ENCODE peak calls at places on chromosome 7, in eight cellular contexts. One of them, this sample, is unnamed.

GRCh38 chr7:87345166-87345927 is at the start of gene CROT:
- DNase-seq in AG04449: peak; percentile 59
- DNase-seq in transverse colon: peak; percentile 98
- DNase-seq in Calu3: peak; percentile 89
- DNase-seq in cardiac fibroblast: peak; percentile 90
- DNase-seq in heart left ventricle: peak; percentile 97
- DNase-seq in epithelial cell of proximal tubule: peak; percentile 36
- DNase-seq in AG09319: peak; percentile 79
- DNase-seq in this sample: peak; percentile 96

GRCh38 chr7:76408121-76408560 is 1.4 kb downstream of the SSC4D start:
- DNase-seq in AG04449: no peak
- DNase-seq in transverse colon: no peak
- DNase-seq in Calu3: no peak
- DNase-seq in cardiac fibroblast: no peak
- DNase-seq in heart left ventricle: no peak
- DNase-seq in epithelial cell of proximal tubule: no peak
- DNase-seq in AG09319: no peak
- DNase-seq in this sample: no peak

GRCh38 chr7:65798111-65799075 is 74.5 kb upstream of the VKORC1L1 start:
- DNase-seq in AG04449: peak; percentile 26
- DNase-seq in transverse colon: no peak
- DNase-seq in Calu3: no peak
- DNase-seq in cardiac fibroblast: peak; percentile 74
- DNase-seq in heart left ventricle: no peak
- DNase-seq in epithelial cell of proximal tubule: peak; percentile 22
- DNase-seq in AG09319: no peak
- DNase-seq in this sample: no peak

GRCh38 chr7:127993317-127993716 is 37.9 kb downstream of the LRRC4 start:
- DNase-seq in AG04449: no peak
- DNase-seq in transverse colon: no peak
- DNase-seq in Calu3: no peak
- DNase-seq in cardiac fibroblast: no peak
- DNase-seq in heart left ventricle: no peak
- DNase-seq in epithelial cell of proximal tubule: no peak
- DNase-seq in AG09319: no peak
- DNase-seq in this sample: no peak

GRCh38 chr7:37952240-37952639 is 31.8 kb downstream of the EPDR1 start:
- DNase-seq in AG04449: no peak
- DNase-seq in transverse colon: no peak
- DNase-seq in Calu3: no peak
- DNase-seq in cardiac fibroblast: no peak
- DNase-seq in heart left ventricle: no peak
- DNase-seq in epithelial cell of proximal tubule: no peak
- DNase-seq in AG09319: no peak
- DNase-seq in this sample: no peak

GRCh38 chr7:24701232-24701898 is 55.9 kb downstream of the GSDME start:
- DNase-seq in AG04449: peak; percentile 86
- DNase-seq in transverse colon: no peak
- DNase-seq in Calu3: peak; percentile 47
- DNase-seq in cardiac fibroblast: peak; percentile 89
- DNase-seq in heart left ventricle: no peak
- DNase-seq in epithelial cell of proximal tubule: peak; percentile 25
- DNase-seq in AG09319: peak; percentile 81
- DNase-seq in this sample: no peak

GRCh38 chr7:25967278-25968204 is 184.5 kb upstream of the NFE2L3 start:
- DNase-seq in AG04449: no peak
- DNase-seq in transverse colon: no peak
- DNase-seq in Calu3: no peak
- DNase-seq in cardiac fibroblast: no peak
- DNase-seq in heart left ventricle: no peak
- DNase-seq in epithelial cell of proximal tubule: no peak
- DNase-seq in AG09319: no peak
- DNase-seq in this sample: no peak

GRCh38 chr7:5701085-5701914 is 80.2 kb downstream of the RNF216 start:
- DNase-seq in AG04449: no peak
- DNase-seq in transverse colon: no peak
- DNase-seq in Calu3: no peak
- DNase-seq in cardiac fibroblast: peak; percentile 56
- DNase-seq in heart left ventricle: no peak
- DNase-seq in epithelial cell of proximal tubule: no peak
- DNase-seq in AG09319: no peak
- DNase-seq in this sample: no peak

GRCh38 chr7:26151953-26152781 is at the start of gene NFE2L3:
- DNase-seq in AG04449: no peak
- DNase-seq in transverse colon: peak; percentile 92
- DNase-seq in Calu3: peak; percentile 97
- DNase-seq in cardiac fibroblast: peak; percentile 52
- DNase-seq in heart left ventricle: peak; percentile 73
- DNase-seq in epithelial cell of proximal tubule: no peak
- DNase-seq in AG09319: peak; percentile 14
- DNase-seq in this sample: peak; percentile 77

GRCh38 chr7:116441534-116441933 is 58.0 kb upstream of the CAV2 start:
- DNase-seq in AG04449: no peak
- DNase-seq in transverse colon: no peak
- DNase-seq in Calu3: no peak
- DNase-seq in cardiac fibroblast: peak; percentile 65
- DNase-seq in heart left ventricle: no peak
- DNase-seq in epithelial cell of proximal tubule: no peak
- DNase-seq in AG09319: no peak
- DNase-seq in this sample: no peak

GRCh38 chr7:103446046-103446520 is at the start of gene SLC26A5:
- DNase-seq in AG04449: no peak
- DNase-seq in transverse colon: peak; percentile 62
- DNase-seq in Calu3: peak; percentile 54
- DNase-seq in cardiac fibroblast: no peak
- DNase-seq in heart left ventricle: no peak
- DNase-seq in epithelial cell of proximal tubule: no peak
- DNase-seq in AG09319: no peak
- DNase-seq in this sample: no peak

GRCh38 chr7:106063039-106063438 is 49.1 kb downstream of the SYPL1 start:
- DNase-seq in AG04449: no peak
- DNase-seq in transverse colon: no peak
- DNase-seq in Calu3: no peak
- DNase-seq in cardiac fibroblast: no peak
- DNase-seq in heart left ventricle: no peak
- DNase-seq in epithelial cell of proximal tubule: no peak
- DNase-seq in AG09319: no peak
- DNase-seq in this sample: no peak

GRCh38 chr7:54989826-54990225 is 29.0 kb upstream of the EGFR start:
- DNase-seq in AG04449: no peak
- DNase-seq in transverse colon: no peak
- DNase-seq in Calu3: no peak
- DNase-seq in cardiac fibroblast: no peak
- DNase-seq in heart left ventricle: no peak
- DNase-seq in epithelial cell of proximal tubule: no peak
- DNase-seq in AG09319: no peak
- DNase-seq in this sample: no peak

GRCh38 chr7:158887594-158887993 is 31.2 kb downstream of the DYNC2I1 start:
- DNase-seq in AG04449: no peak
- DNase-seq in transverse colon: no peak
- DNase-seq in Calu3: no peak
- DNase-seq in cardiac fibroblast: no peak
- DNase-seq in heart left ventricle: no peak
- DNase-seq in epithelial cell of proximal tubule: no peak
- DNase-seq in AG09319: peak; percentile 54
- DNase-seq in this sample: no peak

GRCh38 chr7:155205368-155206285 is 92.1 kb upstream of the INSIG1 start:
- DNase-seq in AG04449: peak; percentile 99
- DNase-seq in transverse colon: peak; percentile 82
- DNase-seq in Calu3: peak; percentile 72
- DNase-seq in cardiac fibroblast: peak; percentile 98
- DNase-seq in heart left ventricle: peak; percentile 85
- DNase-seq in epithelial cell of proximal tubule: peak; percentile 96
- DNase-seq in AG09319: peak; percentile 86
- DNase-seq in this sample: no peak

GRCh38 chr7:86953219-86953618 is 106.2 kb downstream of the ELAPOR2 start:
- DNase-seq in AG04449: no peak
- DNase-seq in transverse colon: no peak
- DNase-seq in Calu3: no peak
- DNase-seq in cardiac fibroblast: no peak
- DNase-seq in heart left ventricle: no peak
- DNase-seq in epithelial cell of proximal tubule: no peak
- DNase-seq in AG09319: no peak
- DNase-seq in this sample: no peak

GRCh38 chr7:36119005-36119711 is 33.9 kb upstream of the EEPD1 start:
- DNase-seq in AG04449: peak; percentile 94
- DNase-seq in transverse colon: peak; percentile 56
- DNase-seq in Calu3: peak; percentile 71
- DNase-seq in cardiac fibroblast: peak; percentile 99
- DNase-seq in heart left ventricle: no peak
- DNase-seq in epithelial cell of proximal tubule: no peak
- DNase-seq in AG09319: peak; percentile 91
- DNase-seq in this sample: no peak

DNA sequence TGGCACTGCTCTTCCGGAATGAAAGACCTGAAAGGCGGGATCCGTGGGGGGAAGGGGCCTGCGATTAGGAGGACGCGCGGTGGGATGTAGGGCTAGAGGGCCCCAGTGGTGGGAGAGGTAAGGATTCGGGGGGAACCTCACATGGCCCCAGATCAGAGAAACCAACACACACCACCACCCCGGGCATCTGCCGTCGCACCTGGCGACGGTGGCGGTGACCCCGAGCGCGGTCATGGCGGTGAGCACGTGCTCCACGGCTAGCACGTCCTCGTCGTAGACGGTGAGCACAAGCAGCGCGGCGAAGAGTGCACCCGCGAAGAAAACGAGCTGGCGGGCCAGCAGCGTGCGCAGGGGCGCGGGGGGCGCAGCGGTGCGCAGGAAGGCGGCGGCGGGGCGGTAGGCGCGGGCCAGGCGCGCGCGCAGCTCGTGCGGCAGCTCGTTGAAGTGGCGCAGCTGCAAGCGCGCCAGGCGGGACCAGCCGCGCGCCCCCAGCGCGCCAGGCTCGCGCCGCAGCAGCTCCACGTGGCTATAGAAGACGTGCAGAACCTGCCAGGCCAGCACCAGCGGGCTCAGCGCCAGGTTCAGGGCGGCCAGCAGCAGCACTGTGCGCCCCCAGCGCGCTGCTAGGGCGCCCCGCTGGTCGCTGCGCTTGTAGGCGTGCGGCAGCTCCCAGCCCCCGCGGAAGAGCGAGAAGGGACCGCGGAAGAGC is 5.7 kb downstream of the ATG9B start:
- DNase-seq in AG04449: no peak
- DNase-seq in transverse colon: no peak
- DNase-seq in Calu3: peak; percentile 58
- DNase-seq in cardiac fibroblast: no peak
- DNase-seq in heart left ventricle: no peak
- DNase-seq in epithelial cell of proximal tubule: no peak
- DNase-seq in AG09319: no peak
- DNase-seq in this sample: peak; percentile 60
- TF ChIP-seq CTCF in AG04449: no peak
- TF ChIP-seq CTCF in transverse colon: no peak
- TF ChIP-seq CTCF in Calu3: no peak
- TF ChIP-seq CTCF in cardiac fibroblast: no peak
- TF ChIP-seq CTCF in heart left ventricle: no peak
- TF ChIP-seq CTCF in epithelial cell of proximal tubule: no peak
- TF ChIP-seq CTCF in AG09319: no peak
- TF ChIP-seq CTCF in this sample: peak; percentile 47

GRCh38 chr7:143390098-143390772 is 9.1 kb downstream of the ZYX start:
- DNase-seq in AG04449: no peak
- DNase-seq in transverse colon: no peak
- DNase-seq in Calu3: no peak
- DNase-seq in cardiac fibroblast: peak; percentile 35
- DNase-seq in heart left ventricle: no peak
- DNase-seq in epithelial cell of proximal tubule: no peak
- DNase-seq in AG09319: no peak
- DNase-seq in this sample: no peak

GRCh38 chr7:143388051-143388450 is 6.9 kb downstream of the ZYX start:
- DNase-seq in AG04449: no peak
- DNase-seq in transverse colon: no peak
- DNase-seq in Calu3: no peak
- DNase-seq in cardiac fibroblast: no peak
- DNase-seq in heart left ventricle: no peak
- DNase-seq in epithelial cell of proximal tubule: no peak
- DNase-seq in AG09319: no peak
- DNase-seq in this sample: no peak

GRCh38 chr7:143390773-143391114 is 9.6 kb downstream of the ZYX start:
- DNase-seq in AG04449: no peak
- DNase-seq in transverse colon: no peak
- DNase-seq in Calu3: no peak
- DNase-seq in cardiac fibroblast: no peak
- DNase-seq in heart left ventricle: peak; percentile 18
- DNase-seq in epithelial cell of proximal tubule: no peak
- DNase-seq in AG09319: no peak
- DNase-seq in this sample: no peak

GRCh38 chr7:143388491-143389101 is 7.5 kb downstream of the ZYX start:
- DNase-seq in AG04449: no peak
- DNase-seq in transverse colon: no peak
- DNase-seq in Calu3: no peak
- DNase-seq in cardiac fibroblast: no peak
- DNase-seq in heart left ventricle: no peak
- DNase-seq in epithelial cell of proximal tubule: no peak
- DNase-seq in AG09319: no peak
- DNase-seq in this sample: no peak

GRCh38 chr7:143389316-143390097 is 8.4 kb downstream of the ZYX start:
- DNase-seq in AG04449: no peak
- DNase-seq in transverse colon: no peak
- DNase-seq in Calu3: no peak
- DNase-seq in cardiac fibroblast: peak; percentile 25
- DNase-seq in heart left ventricle: no peak
- DNase-seq in epithelial cell of proximal tubule: no peak
- DNase-seq in AG09319: no peak
- DNase-seq in this sample: no peak
- TF ChIP-seq CTCF in AG04449: no peak
- TF ChIP-seq CTCF in transverse colon: no peak
- TF ChIP-seq CTCF in Calu3: no peak
- TF ChIP-seq CTCF in cardiac fibroblast: no peak
- TF ChIP-seq CTCF in heart left ventricle: no peak
- TF ChIP-seq CTCF in epithelial cell of proximal tubule: no peak
- TF ChIP-seq CTCF in AG09319: no peak
- TF ChIP-seq CTCF in this sample: no peak

DNA sequence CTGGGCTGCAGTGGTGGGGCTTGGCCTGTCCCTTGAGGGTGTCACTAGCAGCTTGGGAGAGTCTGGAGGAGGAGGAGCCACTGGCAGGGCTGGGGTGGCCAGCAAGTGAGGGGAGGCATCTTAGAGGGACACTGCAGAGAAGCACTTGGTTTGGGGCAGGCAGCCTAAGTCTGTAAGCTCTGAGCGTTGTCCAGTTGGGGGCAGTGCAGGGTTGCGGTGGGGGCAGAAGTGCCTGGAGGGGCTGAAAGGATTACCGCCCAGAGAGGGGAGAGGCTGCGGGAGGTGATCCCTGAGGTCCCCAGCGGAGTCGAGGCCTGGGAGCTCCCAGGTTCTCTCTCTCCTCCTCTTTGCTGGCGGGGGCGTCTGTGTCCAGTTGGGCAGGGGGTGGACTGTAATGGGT is 7.4 kb downstream of the ADCYAP1R1 start:
- DNase-seq in AG04449: no peak
- DNase-seq in transverse colon: no peak
- DNase-seq in Calu3: peak; percentile 11
- DNase-seq in cardiac fibroblast: no peak
- DNase-seq in heart left ventricle: no peak
- DNase-seq in epithelial cell of proximal tubule: no peak
- DNase-seq in AG09319: no peak
- DNase-seq in this sample: peak; percentile 52
- TF ChIP-seq CTCF in AG04449: no peak
- TF ChIP-seq CTCF in transverse colon: no peak
- TF ChIP-seq CTCF in Calu3: no peak
- TF ChIP-seq CTCF in cardiac fibroblast: no peak
- TF ChIP-seq CTCF in heart left ventricle: no peak
- TF ChIP-seq CTCF in epithelial cell of proximal tubule: no peak
- TF ChIP-seq CTCF in AG09319: no peak
- TF ChIP-seq CTCF in this sample: no peak

GRCh38 chr7:101154693-101155102 is 422 bp downstream of the AP1S1 start:
- DNase-seq in AG04449: no peak
- DNase-seq in transverse colon: peak; percentile 54
- DNase-seq in Calu3: no peak
- DNase-seq in cardiac fibroblast: peak; percentile 16
- DNase-seq in heart left ventricle: no peak
- DNase-seq in epithelial cell of proximal tubule: no peak
- DNase-seq in AG09319: no peak
- DNase-seq in this sample: no peak
- TF ChIP-seq CTCF in AG04449: no peak
- TF ChIP-seq CTCF in transverse colon: no peak
- TF ChIP-seq CTCF in Calu3: no peak
- TF ChIP-seq CTCF in cardiac fibroblast: no peak
- TF ChIP-seq CTCF in heart left ventricle: no peak
- TF ChIP-seq CTCF in epithelial cell of proximal tubule: no peak
- TF ChIP-seq CTCF in AG09319: no peak
- TF ChIP-seq CTCF in this sample: no peak

This sample was measured in glutamatergic neuron.